ENCODE peak calls at places on chromosomes 5 and 9, in seven cellular contexts. X, G, T, P, A, Z and R are unnamed samples.

GRCh38 chr9:37994639-37995347 is 74.2 kb downstream of the SHB start:
- DNase-seq in X (no peak), G (peak; percentile 57), T (no peak), P (peak; percentile 82), A (peak; percentile 83), Z (peak; percentile 80), R (no peak)

GRCh38 chr5:83364322-83365299 is 106.9 kb upstream of the VCAN start:
- DNase-seq in X (no peak), G (no peak), T (no peak), P (no peak), A (no peak), Z (no peak), R (no peak)

GRCh38 chr5:87121315-87122170 is 146.1 kb upstream of the RASA1 start:
- DNase-seq in X (peak; percentile 62), G (no peak), T (no peak), P (no peak), A (no peak), Z (peak; percentile 83), R (peak; percentile 77)

GRCh38 chr9:132946624-132947295 is 2.3 kb upstream of the TSC1 start:
- DNase-seq in X (no peak), G (no peak), T (peak; percentile 35), P (no peak), A (no peak), Z (peak; percentile 50), R (no peak)

GRCh38 chr9:70073193-70073592 is 29.5 kb downstream of the MAMDC2 start:
- DNase-seq in X (no peak), G (no peak), T (no peak), P (no peak), A (no peak), Z (no peak), R (no peak)

GRCh38 chr9:93124793-93125192 is 9.3 kb downstream of the NINJ1 start:
- DNase-seq in X (no peak), G (no peak), T (peak; percentile 0), P (no peak), A (peak; percentile 52), Z (no peak), R (no peak)

GRCh38 chr9:134208310-134208841 is 44.0 kb upstream of the RNU6ATAC start:
- DNase-seq in X (no peak), G (no peak), T (no peak), P (peak; percentile 7), A (peak; percentile 54), Z (peak; percentile 48), R (no peak)

GRCh38 chr5:56681346-56681745 is 134.0 kb upstream of the MAP3K1 start:
- DNase-seq in X (no peak), G (no peak), T (no peak), P (no peak), A (no peak), Z (no peak), R (no peak)

GRCh38 chr9:2583308-2584013 is 38.1 kb upstream of the VLDLR start:
- DNase-seq in X (no peak), G (no peak), T (no peak), P (no peak), A (no peak), Z (no peak), R (no peak)

GRCh38 chr9:4741365-4742031 is 496 bp upstream of the AK3 start:
- DNase-seq in X (no peak), G (peak; percentile 38), T (no peak), P (peak; percentile 45), A (peak; percentile 74), Z (no peak), R (no peak)

GRCh38 chr9:72894342-72894741 is 58.5 kb downstream of the ALDH1A1 start:
- DNase-seq in X (peak; percentile 78), G (no peak), T (peak; percentile 82), P (no peak), A (no peak), Z (peak; percentile 91), R (peak; percentile 16)

GRCh38 chr5:179618923-179619554 is 4.4 kb downstream of the HNRNPH1 start:
- DNase-seq in X (no peak), G (no peak), T (no peak), P (no peak), A (peak; percentile 31), Z (no peak), R (no peak)

GRCh38 chr5:115098041-115098702 is 71.5 kb downstream of the TRIM36 start:
- DNase-seq in X (peak; percentile 6), G (peak; percentile 8), T (peak; percentile 61), P (no peak), A (no peak), Z (peak; percentile 45), R (no peak)

GRCh38 chr5:132500931-132501628 is 10.5 kb upstream of the IRF1 start:
- DNase-seq in X (no peak), G (peak; percentile 33), T (peak; percentile 79), P (peak; percentile 46), A (peak; percentile 82), Z (peak; percentile 37), R (no peak)

GRCh38 chr9:130912932-130913598 is 16.5 kb upstream of the QRFP start:
- DNase-seq in X (peak; percentile 46), G (no peak), T (peak; percentile 70), P (no peak), A (no peak), Z (peak; percentile 85), R (peak; percentile 75)

GRCh38 chr9:109771084-109771483 is 8.9 kb upstream of the PALM2AKAP2 start:
- DNase-seq in X (peak; percentile 73), G (no peak), T (peak; percentile 65), P (no peak), A (no peak), Z (no peak), R (peak; percentile 57)

GRCh38 chr5:177462021-177462670 is 11.3 kb downstream of the DBN1 start:
- DNase-seq in X (no peak), G (no peak), T (no peak), P (no peak), A (peak; percentile 76), Z (no peak), R (no peak)

GRCh38 chr9:4315582-4316215 is 15.8 kb upstream of the GLIS3 start:
- DNase-seq in X (no peak), G (peak; percentile 72), T (peak; percentile 83), P (peak; percentile 88), A (peak; percentile 74), Z (peak; percentile 52), R (no peak)

DNA sequence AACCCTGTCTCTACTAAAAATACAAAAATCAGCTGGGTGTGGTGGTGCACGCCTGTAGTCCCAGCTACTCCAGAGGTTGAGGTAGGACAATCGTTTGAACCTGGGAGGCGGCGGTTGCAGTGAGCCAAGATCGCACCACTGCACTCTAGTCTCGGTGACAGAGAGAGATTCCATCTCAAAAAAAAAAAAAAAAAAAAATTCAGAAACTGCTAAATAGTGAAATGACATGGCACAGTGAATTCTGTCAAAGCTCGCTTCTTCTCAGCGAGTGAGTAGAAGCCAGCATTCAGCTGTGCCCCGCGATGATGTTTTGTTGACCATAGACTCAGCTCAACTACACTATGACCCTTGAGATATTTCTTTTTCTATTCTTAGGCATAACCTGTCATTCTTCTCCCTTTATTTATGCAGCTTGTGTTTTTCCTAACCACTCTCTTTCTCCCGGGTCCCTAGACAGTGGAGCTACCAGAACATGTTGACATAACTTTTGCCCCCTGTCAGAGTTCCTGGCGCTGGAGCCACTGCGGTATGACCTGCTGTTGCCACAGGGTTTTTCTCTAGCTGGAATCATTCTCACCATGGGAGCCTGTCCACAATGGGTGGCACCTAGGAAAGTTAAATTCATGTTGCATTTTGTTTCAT is 13.5 kb upstream of the IQGAP2 start:
- DNase-seq in X (no peak), G (no peak), T (no peak), P (no peak), A (no peak), Z (no peak), R (no peak)
- TF ChIP-seq CTCF in X (no peak), G (no peak), T (no peak), P (no peak), A (no peak), Z (no peak), R (no peak)

DNA sequence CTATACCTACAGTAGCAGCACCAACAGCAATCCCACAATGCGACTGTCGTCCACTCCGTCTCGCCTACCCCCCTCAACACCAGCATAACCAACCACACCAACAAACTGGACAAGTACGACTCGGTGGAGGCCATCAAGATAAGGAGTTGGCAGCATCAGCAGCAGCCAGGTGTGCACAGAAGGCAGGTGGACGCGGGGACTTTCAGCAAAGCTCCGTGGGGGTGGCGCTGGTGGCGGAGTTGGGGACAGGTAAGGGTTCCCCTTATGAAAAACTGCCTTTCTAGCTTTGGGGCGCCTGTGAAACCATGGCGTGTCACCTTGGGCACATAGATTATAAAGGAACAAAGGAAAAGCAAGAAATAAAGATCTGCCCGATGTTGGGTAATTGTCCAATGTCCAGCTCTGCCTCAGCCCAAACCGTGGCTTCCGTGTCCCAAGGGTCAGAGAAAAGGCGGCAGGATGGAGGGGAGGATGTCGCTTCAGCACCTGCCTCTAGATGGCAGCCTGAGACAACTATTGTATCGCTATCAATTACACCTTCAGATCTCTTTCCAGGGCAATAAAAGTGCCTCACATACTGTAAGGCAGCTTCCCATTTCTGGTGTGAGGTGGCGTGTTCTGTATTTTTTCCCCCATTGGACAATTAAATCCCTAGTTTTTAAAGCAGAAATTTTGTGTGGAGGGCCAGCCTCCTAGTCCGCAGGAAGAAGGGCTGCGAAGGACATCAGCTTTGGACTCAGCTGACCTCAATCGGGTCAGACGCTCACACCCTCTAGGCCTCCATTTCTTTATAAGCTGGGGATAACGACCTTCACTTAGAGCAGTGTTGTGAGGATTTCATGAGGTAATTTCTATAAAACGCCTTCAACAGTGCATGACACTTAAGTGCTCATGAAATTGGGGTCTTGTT is 58.8 kb downstream of the MTRR start:
- DNase-seq in X (no peak), G (peak; percentile 40), T (peak; percentile 78), P (peak; percentile 75), A (no peak), Z (peak; percentile 51), R (peak; percentile 7)
- TF ChIP-seq CTCF in X (peak; percentile 84), G (peak; percentile 10), T (peak; percentile 90), P (peak; percentile 74), A (peak; percentile 57), Z (peak; percentile 83), R (peak; percentile 86)

GRCh38 chr5:1011741-1012315 is 3.2 kb downstream of the NKD2 start:
- DNase-seq in X (no peak), G (no peak), T (no peak), P (peak; percentile 15), A (peak; percentile 51), Z (no peak), R (no peak)

GRCh38 chr5:1012316-1012841 is 3.8 kb downstream of the NKD2 start:
- DNase-seq in X (no peak), G (no peak), T (no peak), P (peak; percentile 13), A (peak; percentile 53), Z (no peak), R (no peak)

GRCh38 chr5:1010641-1011046 is 2.0 kb downstream of the NKD2 start:
- DNase-seq in X (no peak), G (no peak), T (no peak), P (peak; percentile 10), A (peak; percentile 51), Z (no peak), R (no peak)

GRCh38 chr5:1010181-1010510 is 1.5 kb downstream of the NKD2 start:
- DNase-seq in X (no peak), G (no peak), T (no peak), P (peak; percentile 27), A (no peak), Z (no peak), R (no peak)

GRCh38 chr5:1011226-1011631 is 2.6 kb downstream of the NKD2 start:
- DNase-seq in X (no peak), G (no peak), T (peak; percentile 76), P (peak; percentile 50), A (peak; percentile 55), Z (no peak), R (no peak)
- TF ChIP-seq CTCF in X (no peak), G (no peak), T (peak; percentile 65), P (peak; percentile 40), A (peak; percentile 27), Z (peak; percentile 12), R (peak; percentile 60)

GRCh38 chr5:43467100-43467499 is 16.6 kb downstream of the TMEM267 start:
- DNase-seq in X (no peak), G (no peak), T (no peak), P (no peak), A (no peak), Z (no peak), R (no peak)

GRCh38 chr5:43469671-43470396 is 13.8 kb downstream of the TMEM267 start:
- DNase-seq in X (no peak), G (no peak), T (no peak), P (no peak), A (no peak), Z (no peak), R (no peak)
- TF ChIP-seq CTCF in X (no peak), G (no peak), T (peak; percentile 4), P (no peak), A (no peak), Z (no peak), R (no peak)